ENCODE peak calls at places on chromosome 5, in eight cellular contexts. One of them, this sample, is unnamed.

GRCh38 chr5:1540831-1541661 is 17.3 kb upstream of the LPCAT1 start:
- DNase-seq in breast epithelium: peak; percentile 12
- DNase-seq in HCT116: no peak
- DNase-seq in foreskin fibroblast: no peak
- DNase-seq in RWPE2: peak; percentile 58
- DNase-seq in fibroblast of pulmonary artery: no peak
- DNase-seq in OCI-LY7: no peak
- DNase-seq in uterus: peak; percentile 9
- DNase-seq in this sample: no peak

GRCh38 chr5:37111426-37112382 is 137.5 kb downstream of the CPLANE1 start:
- DNase-seq in HCT116: no peak
- DNase-seq in fibroblast of pulmonary artery: no peak
- DNase-seq in RWPE2: no peak
- DNase-seq in uterus: no peak
- DNase-seq in foreskin fibroblast: no peak
- DNase-seq in breast epithelium: no peak
- DNase-seq in OCI-LY7: no peak
- DNase-seq in this sample: no peak

GRCh38 chr5:1009359-1010180 is 968 bp downstream of the NKD2 start:
- DNase-seq in fibroblast of pulmonary artery: no peak
- DNase-seq in RWPE2: no peak
- DNase-seq in HCT116: no peak
- DNase-seq in breast epithelium: peak; percentile 14
- DNase-seq in OCI-LY7: no peak
- DNase-seq in foreskin fibroblast: no peak
- DNase-seq in uterus: peak; percentile 6
- DNase-seq in this sample: no peak

GRCh38 chr5:131481569-131481968 is 153.5 kb downstream of the RAPGEF6 start:
- DNase-seq in uterus: no peak
- DNase-seq in foreskin fibroblast: no peak
- DNase-seq in RWPE2: no peak
- DNase-seq in HCT116: no peak
- DNase-seq in fibroblast of pulmonary artery: peak; percentile 4
- DNase-seq in OCI-LY7: no peak
- DNase-seq in breast epithelium: no peak
- DNase-seq in this sample: peak; percentile 20

GRCh38 chr5:74667396-74667795 is 17.6 kb upstream of the HEXB start:
- DNase-seq in RWPE2: no peak
- DNase-seq in breast epithelium: no peak
- DNase-seq in uterus: no peak
- DNase-seq in OCI-LY7: no peak
- DNase-seq in fibroblast of pulmonary artery: no peak
- DNase-seq in HCT116: no peak
- DNase-seq in foreskin fibroblast: no peak
- DNase-seq in this sample: no peak

GRCh38 chr5:174098694-174099093 is 53.2 kb downstream of the NSG2 start:
- DNase-seq in OCI-LY7: peak; percentile 84
- DNase-seq in HCT116: no peak
- DNase-seq in breast epithelium: no peak
- DNase-seq in fibroblast of pulmonary artery: no peak
- DNase-seq in uterus: no peak
- DNase-seq in RWPE2: no peak
- DNase-seq in foreskin fibroblast: no peak
- DNase-seq in this sample: no peak

GRCh38 chr5:133430095-133430494 is 182.2 kb downstream of the FSTL4 start:
- DNase-seq in foreskin fibroblast: no peak
- DNase-seq in OCI-LY7: no peak
- DNase-seq in uterus: no peak
- DNase-seq in fibroblast of pulmonary artery: no peak
- DNase-seq in RWPE2: no peak
- DNase-seq in breast epithelium: no peak
- DNase-seq in HCT116: no peak
- DNase-seq in this sample: no peak

GRCh38 chr5:10653033-10653432 is 89.2 kb downstream of the ANKRD33B start:
- DNase-seq in uterus: no peak
- DNase-seq in OCI-LY7: no peak
- DNase-seq in RWPE2: no peak
- DNase-seq in foreskin fibroblast: no peak
- DNase-seq in HCT116: no peak
- DNase-seq in fibroblast of pulmonary artery: no peak
- DNase-seq in breast epithelium: no peak
- DNase-seq in this sample: peak; percentile 65

GRCh38 chr5:115069087-115069968 is 100.4 kb downstream of the TRIM36 start:
- DNase-seq in uterus: no peak
- DNase-seq in foreskin fibroblast: peak; percentile 29
- DNase-seq in OCI-LY7: peak; percentile 31
- DNase-seq in HCT116: peak; percentile 51
- DNase-seq in breast epithelium: no peak
- DNase-seq in fibroblast of pulmonary artery: peak; percentile 61
- DNase-seq in RWPE2: no peak
- DNase-seq in this sample: peak; percentile 57

GRCh38 chr5:72597456-72597948 is 90.3 kb upstream of the ZNF366 start:
- DNase-seq in foreskin fibroblast: peak; percentile 80
- DNase-seq in OCI-LY7: no peak
- DNase-seq in RWPE2: no peak
- DNase-seq in breast epithelium: no peak
- DNase-seq in HCT116: no peak
- DNase-seq in fibroblast of pulmonary artery: peak; percentile 93
- DNase-seq in uterus: peak; percentile 29
- DNase-seq in this sample: peak; percentile 94

GRCh38 chr5:137078171-137078665 is 420.9 kb downstream of the SPOCK1 start:
- DNase-seq in fibroblast of pulmonary artery: no peak
- DNase-seq in HCT116: peak; percentile 18
- DNase-seq in breast epithelium: no peak
- DNase-seq in foreskin fibroblast: no peak
- DNase-seq in RWPE2: peak; percentile 79
- DNase-seq in OCI-LY7: no peak
- DNase-seq in uterus: no peak
- DNase-seq in this sample: peak; percentile 20

GRCh38 chr5:115243412-115243811 is 19.3 kb downstream of the PGGT1B start:
- DNase-seq in RWPE2: no peak
- DNase-seq in uterus: no peak
- DNase-seq in breast epithelium: no peak
- DNase-seq in OCI-LY7: no peak
- DNase-seq in HCT116: no peak
- DNase-seq in foreskin fibroblast: no peak
- DNase-seq in fibroblast of pulmonary artery: peak; percentile 39
- DNase-seq in this sample: peak; percentile 42

GRCh38 chr5:76546497-76547102 is 76.6 kb downstream of the F2RL2 start:
- DNase-seq in OCI-LY7: peak; percentile 11
- DNase-seq in fibroblast of pulmonary artery: no peak
- DNase-seq in foreskin fibroblast: no peak
- DNase-seq in breast epithelium: no peak
- DNase-seq in HCT116: no peak
- DNase-seq in RWPE2: no peak
- DNase-seq in uterus: no peak
- DNase-seq in this sample: no peak

GRCh38 chr5:56530031-56530430 is 285.3 kb upstream of the MAP3K1 start:
- DNase-seq in fibroblast of pulmonary artery: no peak
- DNase-seq in HCT116: no peak
- DNase-seq in RWPE2: no peak
- DNase-seq in foreskin fibroblast: no peak
- DNase-seq in breast epithelium: no peak
- DNase-seq in uterus: no peak
- DNase-seq in OCI-LY7: no peak
- DNase-seq in this sample: no peak

GRCh38 chr5:43413966-43414365 is 1.8 kb upstream of the CCL28 start:
- DNase-seq in HCT116: no peak
- DNase-seq in breast epithelium: no peak
- DNase-seq in fibroblast of pulmonary artery: no peak
- DNase-seq in OCI-LY7: no peak
- DNase-seq in RWPE2: no peak
- DNase-seq in foreskin fibroblast: no peak
- DNase-seq in uterus: no peak
- DNase-seq in this sample: no peak

GRCh38 chr5:27592231-27592630 is 553.8 kb upstream of the CDH9 start:
- DNase-seq in HCT116: no peak
- DNase-seq in breast epithelium: no peak
- DNase-seq in fibroblast of pulmonary artery: peak; percentile 67
- DNase-seq in foreskin fibroblast: no peak
- DNase-seq in OCI-LY7: no peak
- DNase-seq in RWPE2: no peak
- DNase-seq in uterus: no peak
- DNase-seq in this sample: peak; percentile 67

GRCh38 chr5:96855041-96855872 is 21.0 kb upstream of the ERAP2 start:
- DNase-seq in OCI-LY7: no peak
- DNase-seq in HCT116: no peak
- DNase-seq in uterus: no peak
- DNase-seq in breast epithelium: no peak
- DNase-seq in RWPE2: no peak
- DNase-seq in foreskin fibroblast: no peak
- DNase-seq in fibroblast of pulmonary artery: peak; percentile 68
- DNase-seq in this sample: peak; percentile 12

GRCh38 chr5:96373006-96373405 is 60.0 kb downstream of the PCSK1 start:
- DNase-seq in uterus: no peak
- DNase-seq in breast epithelium: no peak
- DNase-seq in RWPE2: no peak
- DNase-seq in fibroblast of pulmonary artery: no peak
- DNase-seq in OCI-LY7: no peak
- DNase-seq in HCT116: no peak
- DNase-seq in foreskin fibroblast: no peak
- DNase-seq in this sample: no peak

GRCh38 chr5:96768708-96769251 is 39.0 kb downstream of the ERAP1 start:
- DNase-seq in uterus: no peak
- DNase-seq in OCI-LY7: no peak
- DNase-seq in RWPE2: no peak
- DNase-seq in foreskin fibroblast: no peak
- DNase-seq in breast epithelium: no peak
- DNase-seq in HCT116: no peak
- DNase-seq in fibroblast of pulmonary artery: no peak
- DNase-seq in this sample: no peak

GRCh38 chr5:64384761-64385160 is 121.1 kb upstream of the RGS7BP start:
- DNase-seq in HCT116: peak; percentile 2
- DNase-seq in foreskin fibroblast: no peak
- DNase-seq in breast epithelium: no peak
- DNase-seq in uterus: no peak
- DNase-seq in fibroblast of pulmonary artery: peak; percentile 36
- DNase-seq in RWPE2: no peak
- DNase-seq in OCI-LY7: peak; percentile 15
- DNase-seq in this sample: peak; percentile 12
- TF ChIP-seq CTCF in HCT116: peak; percentile 30
- TF ChIP-seq CTCF in foreskin fibroblast: no peak
- TF ChIP-seq CTCF in breast epithelium: no peak
- TF ChIP-seq CTCF in uterus: no peak
- TF ChIP-seq CTCF in fibroblast of pulmonary artery: peak; percentile 33
- TF ChIP-seq CTCF in RWPE2: peak; percentile 72
- TF ChIP-seq CTCF in OCI-LY7: peak; percentile 67
- TF ChIP-seq CTCF in this sample: no peak

GRCh38 chr5:126998201-126998631 is 32.1 kb downstream of the MARCHF3 start:
- DNase-seq in foreskin fibroblast: peak; percentile 37
- DNase-seq in OCI-LY7: peak; percentile 56
- DNase-seq in RWPE2: no peak
- DNase-seq in uterus: no peak
- DNase-seq in HCT116: no peak
- DNase-seq in fibroblast of pulmonary artery: peak; percentile 22
- DNase-seq in breast epithelium: no peak
- DNase-seq in this sample: peak; percentile 46
- H3K4me3 ChIP-seq in foreskin fibroblast: no peak overlapping the region
- H3K4me3 ChIP-seq in OCI-LY7: no peak overlapping the region
- H3K4me3 ChIP-seq in RWPE2: no peak overlapping the region
- H3K4me3 ChIP-seq in uterus: no peak overlapping the region
- H3K4me3 ChIP-seq in HCT116: no peak overlapping the region
- H3K4me3 ChIP-seq in fibroblast of pulmonary artery: no peak overlapping the region
- H3K4me3 ChIP-seq in breast epithelium: no peak overlapping the region
- H3K4me3 ChIP-seq in this sample: no peak overlapping the region

GRCh38 chr5:175847503-175847902 is 23.9 kb upstream of the CPLX2 start:
- DNase-seq in uterus: no peak
- DNase-seq in fibroblast of pulmonary artery: no peak
- DNase-seq in foreskin fibroblast: no peak
- DNase-seq in HCT116: no peak
- DNase-seq in breast epithelium: no peak
- DNase-seq in RWPE2: no peak
- DNase-seq in OCI-LY7: no peak
- DNase-seq in this sample: no peak
- TF ChIP-seq CTCF in uterus: no peak
- TF ChIP-seq CTCF in fibroblast of pulmonary artery: peak; percentile 8
- TF ChIP-seq CTCF in foreskin fibroblast: no peak
- TF ChIP-seq CTCF in HCT116: peak; percentile 43
- TF ChIP-seq CTCF in breast epithelium: no peak
- TF ChIP-seq CTCF in RWPE2: no peak
- TF ChIP-seq CTCF in OCI-LY7: peak; percentile 31
- TF ChIP-seq CTCF in this sample: peak; percentile 10

GRCh38 chr5:139383993-139384590 is 995 bp upstream of the SLC23A1 start:
- DNase-seq in RWPE2: no peak
- DNase-seq in HCT116: no peak
- DNase-seq in foreskin fibroblast: no peak
- DNase-seq in fibroblast of pulmonary artery: no peak
- DNase-seq in uterus: no peak
- DNase-seq in breast epithelium: no peak
- DNase-seq in OCI-LY7: no peak
- DNase-seq in this sample: no peak

GRCh38 chr5:139386039-139386438 is 2.9 kb upstream of the SLC23A1 start:
- DNase-seq in OCI-LY7: no peak
- DNase-seq in foreskin fibroblast: no peak
- DNase-seq in fibroblast of pulmonary artery: no peak
- DNase-seq in RWPE2: no peak
- DNase-seq in breast epithelium: no peak
- DNase-seq in uterus: no peak
- DNase-seq in HCT116: no peak
- DNase-seq in this sample: no peak

GRCh38 chr5:139383275-139383992 is at the start of gene SLC23A1:
- DNase-seq in breast epithelium: no peak
- DNase-seq in fibroblast of pulmonary artery: no peak
- DNase-seq in RWPE2: no peak
- DNase-seq in foreskin fibroblast: no peak
- DNase-seq in uterus: no peak
- DNase-seq in HCT116: no peak
- DNase-seq in OCI-LY7: peak; percentile 44
- DNase-seq in this sample: no peak

GRCh38 chr5:139384591-139385051 is 1.5 kb upstream of the SLC23A1 start:
- DNase-seq in fibroblast of pulmonary artery: no peak
- DNase-seq in breast epithelium: no peak
- DNase-seq in uterus: no peak
- DNase-seq in OCI-LY7: no peak
- DNase-seq in RWPE2: no peak
- DNase-seq in HCT116: no peak
- DNase-seq in foreskin fibroblast: no peak
- DNase-seq in this sample: no peak

DNA sequence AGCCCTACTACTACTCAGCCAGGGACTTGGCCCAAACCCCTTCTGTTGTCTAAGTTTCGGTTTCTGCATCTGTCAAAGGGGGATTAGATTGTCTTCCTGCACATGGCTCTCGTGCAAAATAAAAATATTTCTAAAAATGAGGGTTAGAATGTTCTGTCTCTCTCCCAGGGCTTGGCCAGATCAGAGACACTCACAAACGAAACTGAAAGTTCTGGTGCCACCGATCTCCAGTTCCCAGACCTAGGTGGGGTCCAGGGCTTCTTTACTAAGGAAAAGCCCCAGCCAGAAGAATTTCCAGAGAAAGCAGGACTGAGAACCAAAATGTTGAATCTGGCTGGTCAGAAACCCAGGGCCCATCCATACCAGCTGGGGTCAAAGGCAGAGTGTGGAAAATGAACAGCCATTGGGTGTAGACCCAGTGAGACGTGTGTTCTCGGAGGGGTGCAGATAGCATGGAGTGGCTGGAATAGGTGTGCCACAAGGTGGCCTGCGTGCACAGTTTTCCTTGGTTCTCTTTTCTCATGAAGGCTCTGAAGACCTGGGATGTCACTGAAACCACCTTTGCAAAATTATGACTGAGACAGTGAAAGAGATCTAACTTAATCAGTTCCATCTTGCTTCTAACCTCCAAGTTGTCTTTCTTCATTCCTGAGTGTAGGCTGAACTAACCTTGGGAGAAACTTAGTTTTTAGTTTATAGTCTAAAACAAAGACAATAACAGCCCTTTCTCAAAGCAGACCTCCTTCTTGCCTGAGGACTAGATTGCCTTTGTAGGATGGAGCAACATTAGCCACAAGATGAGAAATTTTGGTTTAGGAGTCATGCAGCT is 2.2 kb upstream of the SLC23A1 start:
- DNase-seq in foreskin fibroblast: no peak
- DNase-seq in uterus: no peak
- DNase-seq in fibroblast of pulmonary artery: no peak
- DNase-seq in RWPE2: peak; percentile 45
- DNase-seq in HCT116: no peak
- DNase-seq in OCI-LY7: peak; percentile 63
- DNase-seq in breast epithelium: no peak
- DNase-seq in this sample: peak; percentile 54
- H3K4me3 ChIP-seq in foreskin fibroblast: peak overlapping the region; percentile 20
- H3K4me3 ChIP-seq in uterus: peak overlapping the region; percentile 22
- H3K4me3 ChIP-seq in fibroblast of pulmonary artery: no peak overlapping the region
- H3K4me3 ChIP-seq in RWPE2: peak overlapping the region; percentile 18
- H3K4me3 ChIP-seq in HCT116: no peak overlapping the region
- H3K4me3 ChIP-seq in OCI-LY7: peak overlapping the region; percentile 79
- H3K4me3 ChIP-seq in breast epithelium: peak overlapping the region; percentile 33
- H3K4me3 ChIP-seq in this sample: peak overlapping the region; percentile 47

This sample was measured in fibroblast of the aortic adventitia.